ENCODE peak calls at places on chromosomes 3 and 15, in nine cellular contexts. G is psoas muscle, C is lower lobe of right lung, M is SJSA1, L is mucosa of descending colon, K is fibroblast of the aortic adventitia, O is fibroblast of mammary gland, T is body of pancreas, J is uterus. I is an unnamed sample.

GRCh38 chr3:158970006-158970405 is 168.2 kb downstream of the MFSD1 start:
- DNase-seq in G (no peak), C (no peak), M (no peak), L (no peak), K (no peak), O (no peak), T (no peak), J (no peak), I (no peak)

GRCh38 chr3:112086857-112087524 is 802 bp downstream of the C3orf52 start:
- DNase-seq in G (no peak), C (no peak), M (no peak), L (no peak), K (peak), O (peak), T (no peak), J (no peak), I (no peak)

GRCh38 chr15:67120009-67120838 is 54.8 kb downstream of the SMAD3 start:
- DNase-seq in G (no peak), C (no peak), M (no peak), L (no peak), K (no peak), O (no peak), T (no peak), J (no peak), I (no peak)

GRCh38 chr3:16807981-16808380 is 76.8 kb upstream of the PLCL2 start:
- DNase-seq in G (no peak), C (no peak), M (no peak), L (no peak), K (no peak), O (peak), T (no peak), J (no peak), I (no peak)

GRCh38 chr15:62940755-62941361 is 101.7 kb upstream of the TPM1 start:
- DNase-seq in G (peak), C (no peak), M (peak), L (peak), K (peak), O (peak), T (peak), J (peak), I (peak)

GRCh38 chr15:67701669-67702068 is 123.6 kb upstream of the SKOR1 start:
- DNase-seq in G (no peak), C (no peak), M (no peak), L (no peak), K (peak), O (peak), T (no peak), J (no peak), I (no peak)

GRCh38 chr3:56812749-56813655 is 11.3 kb upstream of the ARHGEF3 start:
- DNase-seq in G (no peak), C (no peak), M (no peak), L (no peak), K (peak), O (peak), T (no peak), J (no peak), I (no peak)

GRCh38 chr3:25362118-25362517 is 65.9 kb upstream of the RARB start:
- DNase-seq in G (no peak), C (no peak), M (no peak), L (no peak), K (no peak), O (no peak), T (no peak), J (no peak), I (no peak)

GRCh38 chr15:58467722-58468436 is 36.1 kb downstream of the LIPC start:
- DNase-seq in G (no peak), C (no peak), M (no peak), L (no peak), K (no peak), O (no peak), T (no peak), J (no peak), I (no peak)

GRCh38 chr3:153338487-153338886 is 176.5 kb downstream of the RAP2B start:
- DNase-seq in G (no peak), C (no peak), M (no peak), L (no peak), K (peak), O (peak), T (no peak), J (no peak), I (peak)

GRCh38 chr3:172089250-172089649 is 49.9 kb downstream of the FNDC3B start:
- DNase-seq in G (no peak), C (no peak), M (no peak), L (no peak), K (no peak), O (peak), T (no peak), J (no peak), I (no peak)

GRCh38 chr3:184337315-184337714 is at the start of gene FAM131A:
- DNase-seq in G (peak), C (no peak), M (no peak), L (no peak), K (peak), O (peak), T (no peak), J (peak), I (no peak)

GRCh38 chr3:184336484-184337230 is 743 bp upstream of the FAM131A start:
- DNase-seq in G (peak), C (no peak), M (no peak), L (peak), K (peak), O (peak), T (no peak), J (peak), I (no peak)

GRCh38 chr3:184339016-184339415 is 1.6 kb downstream of the FAM131A start:
- DNase-seq in G (no peak), C (no peak), M (no peak), L (no peak), K (no peak), O (no peak), T (no peak), J (peak), I (no peak)

GRCh38 chr3:184337981-184338380 is 581 bp downstream of the FAM131A start:
- DNase-seq in G (no peak), C (no peak), M (no peak), L (no peak), K (no peak), O (no peak), T (no peak), J (no peak), I (no peak)

DNA sequence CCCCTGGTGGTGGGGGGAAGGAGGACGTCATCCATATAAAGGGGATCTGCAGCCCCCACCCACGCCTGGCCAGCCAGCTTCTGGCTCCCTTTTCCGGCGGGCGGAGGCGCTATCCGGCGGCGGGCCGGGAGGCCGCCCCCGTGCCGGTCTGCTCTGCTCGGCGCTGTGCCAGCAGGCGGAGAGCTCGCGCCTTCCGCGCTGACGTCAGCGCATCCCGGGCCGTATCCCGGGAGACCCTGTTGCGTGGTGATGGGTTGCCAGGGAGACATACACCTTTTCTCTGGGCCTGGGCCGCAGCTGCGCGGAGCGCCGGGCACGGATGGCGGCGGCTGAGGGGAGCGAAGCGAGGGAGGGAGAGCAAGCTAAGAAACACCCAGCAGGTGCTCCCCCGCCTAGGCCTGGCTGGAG is 1.1 kb downstream of the FAM131A start:
- DNase-seq in G (peak), C (no peak), M (no peak), L (peak), K (peak), O (peak), T (peak), J (peak), I (peak)
- H3K4me3 ChIP-seq in G (peak), C (peak), M (no peak), L (no peak), K (peak), O (peak), T (no peak), J (peak), I (peak)

GRCh38 chr15:74506515-74506840 is 34.5 kb upstream of the ARID3B start:
- DNase-seq in G (no peak), C (no peak), M (no peak), L (no peak), K (no peak), O (no peak), T (no peak), J (no peak), I (no peak)

GRCh38 chr15:74514039-74514438 is 27.0 kb upstream of the ARID3B start:
- DNase-seq in G (no peak), C (no peak), M (no peak), L (no peak), K (peak), O (no peak), T (no peak), J (no peak), I (no peak)

GRCh38 chr15:74517096-74517495 is 23.9 kb upstream of the ARID3B start:
- DNase-seq in G (no peak), C (no peak), M (no peak), L (no peak), K (no peak), O (no peak), T (no peak), J (no peak), I (no peak)

GRCh38 chr15:74505837-74506514 is 35.0 kb upstream of the ARID3B start:
- DNase-seq in G (no peak), C (no peak), M (no peak), L (no peak), K (peak), O (peak), T (no peak), J (no peak), I (no peak)

DNA sequence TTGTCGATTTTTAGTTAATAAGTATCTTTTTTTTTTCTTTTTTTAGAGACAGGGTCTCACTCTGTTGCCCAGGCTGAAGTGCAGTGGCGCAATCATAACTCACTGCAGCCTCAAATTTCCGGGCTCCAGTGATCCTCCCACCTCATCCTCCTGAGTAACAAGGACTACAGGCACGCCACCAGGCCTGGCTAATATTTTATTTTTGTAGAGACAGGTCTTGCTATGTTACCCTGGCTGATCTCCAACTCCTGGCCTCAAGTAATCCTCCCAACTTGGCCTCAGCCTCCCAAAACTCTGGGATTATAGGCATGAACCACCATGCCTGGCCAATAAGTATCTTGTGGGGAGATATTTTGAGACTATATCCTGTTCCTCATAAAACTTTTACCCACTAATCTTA is 29.4 kb upstream of the ARID3B start:
- DNase-seq in G (no peak), C (no peak), M (no peak), L (no peak), K (peak), O (no peak), T (no peak), J (no peak), I (no peak)
- H3K4me3 ChIP-seq in G (no peak), C (no peak), M (no peak), L (no peak), K (no peak), O (no peak), T (no peak), J (no peak), I (no peak)

GRCh38 chr15:29727871-29728270 is 94.4 kb downstream of the TJP1 start:
- DNase-seq in G (no peak), C (no peak), M (no peak), L (no peak), K (no peak), O (no peak), T (no peak), J (no peak), I (no peak)
- H3K4me3 ChIP-seq in G (no peak), C (no peak), M (no peak), L (no peak), K (no peak), O (no peak), T (no peak), J (no peak), I (no peak)

GRCh38 chr3:195905970-195906864 is 2.1 kb downstream of the TNK2 start:
- DNase-seq in G (peak), C (no peak), M (no peak), L (no peak), K (no peak), O (peak), T (no peak), J (no peak), I (no peak)

GRCh38 chr3:195903950-195904290 is 4.4 kb downstream of the TNK2 start:
- DNase-seq in G (peak), C (peak), M (no peak), L (no peak), K (no peak), O (no peak), T (no peak), J (peak), I (no peak)

GRCh38 chr3:195907730-195908438 is 467 bp downstream of the TNK2 start:
- DNase-seq in G (peak), C (peak), M (no peak), L (peak), K (no peak), O (no peak), T (peak), J (no peak), I (no peak)

GRCh38 chr3:195906865-195907729 is 1.3 kb downstream of the TNK2 start:
- DNase-seq in G (peak), C (peak), M (no peak), L (peak), K (no peak), O (no peak), T (peak), J (no peak), I (no peak)

GRCh38 chr3:195904364-195904763 is 4.0 kb downstream of the TNK2 start:
- DNase-seq in G (no peak), C (no peak), M (no peak), L (no peak), K (no peak), O (no peak), T (no peak), J (no peak), I (no peak)
- H3K4me3 ChIP-seq in G (peak), C (no peak), M (no peak), L (no peak), K (no peak), O (no peak), T (no peak), J (no peak), I (no peak)

GRCh38 chr15:70112018-70112395 is 14.3 kb upstream of the TLE3 start:
- DNase-seq in G (no peak), C (no peak), M (no peak), L (no peak), K (no peak), O (peak), T (no peak), J (no peak), I (no peak)
- H3K4me3 ChIP-seq in G (peak), C (no peak), M (no peak), L (no peak), K (no peak), O (no peak), T (no peak), J (no peak), I (peak)

I was measured in skeletal muscle cell.